ENCODE peak calls at places on chromosomes 16 and 17, in ten cellular contexts. S is H54; H is foreskin fibroblast; W is KBM-7; T is left ventricle myocardium superior; P is SK-MEL-5; C is NAMALWA; U is activated naive CD8-positive, alpha-beta T cell treated with anti-CD3 and anti-CD28 coated beads, Interleukin-2, amount 10 ng/mL, durations not matched to agents 7 days and 5 days; B is activated CD8-positive, alpha-beta memory T cell treated with anti-CD3 and anti-CD28 coated beads for 1 hour; E is renal cortical epithelial cell. G is an unnamed sample.
A peak's percentile ranks its signal among the peaks of the same experiment; 100 is the strongest.

GRCh38 chr17:80476877-80477646 is 655 bp upstream of the NPTX1 start:
- DNase-seq in H (no peak), U (peak; percentile 55), S (no peak), P (no peak), T (no peak), W (no peak), C (no peak), B (no peak), E (no peak), G (no peak)

GRCh38 chr17:78490673-78491072 is 86.5 kb downstream of the DNAH17 start:
- DNase-seq in E (no peak), H (no peak), S (no peak), P (no peak), C (no peak), W (no peak), T (no peak), U (no peak), B (no peak), G (no peak)

GRCh38 chr17:3890082-3890892 is 2.6 kb downstream of the CAMKK1 start:
- DNase-seq in C (no peak), T (peak; percentile 73), H (peak; percentile 95), P (peak; percentile 24), U (no peak), B (no peak), S (peak; percentile 97), W (peak; percentile 50), E (peak; percentile 90), G (peak; percentile 98)

GRCh38 chr16:19898924-19899604 is 14.4 kb upstream of the GPRC5B start:
- DNase-seq in W (peak; percentile 68), B (no peak), P (peak; percentile 76), E (peak; percentile 45), C (peak; percentile 76), H (peak; percentile 35), S (no peak), U (no peak), T (no peak), G (peak; percentile 66)

GRCh38 chr16:27428035-27428785 is 26.2 kb downstream of the IL21R start:
- DNase-seq in P (peak; percentile 36), W (peak; percentile 60), T (no peak), U (peak; percentile 25), E (no peak), H (no peak), C (peak; percentile 61), S (no peak), B (no peak), G (no peak)

GRCh38 chr16:86949630-86950029 is 367.6 kb downstream of the C16orf95 start:
- DNase-seq in E (no peak), W (no peak), U (no peak), B (no peak), H (no peak), T (no peak), C (no peak), S (no peak), P (no peak), G (no peak)

GRCh38 chr17:48795444-48796162 is 21.4 kb downstream of the TTLL6 start:
- DNase-seq in C (no peak), S (peak; percentile 64), P (no peak), W (no peak), E (peak; percentile 97), T (no peak), H (peak; percentile 78), B (no peak), U (no peak), G (peak; percentile 92)

GRCh38 chr16:51321251-51321650 is 170.2 kb upstream of the SALL1 start:
- DNase-seq in H (no peak), T (no peak), U (no peak), P (no peak), C (no peak), W (no peak), E (peak; percentile 81), B (no peak), S (no peak), G (no peak)

GRCh38 chr17:41666708-41667279 is 21.9 kb upstream of the EIF1 start:
- DNase-seq in W (peak; percentile 84), U (peak; percentile 91), H (peak; percentile 59), T (peak; percentile 91), P (peak; percentile 83), C (peak; percentile 93), E (peak; percentile 43), B (peak; percentile 64), S (peak; percentile 67), G (peak; percentile 84)